ENCODE peak calls at places on chromosomes 16 and 17, in seven cellular contexts. One of them, this sample, is unnamed.

GRCh38 chr16:80231888-80232287 is 308.9 kb upstream of the DYNLRB2 start:
- DNase-seq in NCI-H345: no peak
- DNase-seq in activated T-cell treated with anti-CD3 and anti-CD28 coated beads, Interleukin-2, amount 50 U/mL, for 72 hours: peak
- DNase-seq in H1: no peak
- DNase-seq in NCI-H69: no peak
- DNase-seq in Peyer's patch: no peak
- DNase-seq in T-helper 9 cell: no peak
- DNase-seq in this sample: no peak

GRCh38 chr16:49283376-49284049 is 1.9 kb upstream of the CBLN1 start:
- DNase-seq in NCI-H345: no peak
- DNase-seq in activated T-cell treated with anti-CD3 and anti-CD28 coated beads, Interleukin-2, amount 50 U/mL, for 72 hours: no peak
- DNase-seq in H1: no peak
- DNase-seq in NCI-H69: peak
- DNase-seq in Peyer's patch: no peak
- DNase-seq in T-helper 9 cell: no peak
- DNase-seq in this sample: no peak

GRCh38 chr17:57637668-57638010 is 107.5 kb downstream of the CCDC182 start:
- DNase-seq in NCI-H345: no peak
- DNase-seq in activated T-cell treated with anti-CD3 and anti-CD28 coated beads, Interleukin-2, amount 50 U/mL, for 72 hours: no peak
- DNase-seq in H1: no peak
- DNase-seq in NCI-H69: no peak
- DNase-seq in Peyer's patch: no peak
- DNase-seq in T-helper 9 cell: no peak
- DNase-seq in this sample: no peak

GRCh38 chr17:39753514-39754160 is 15.9 kb downstream of the GRB7 start:
- DNase-seq in NCI-H345: peak
- DNase-seq in activated T-cell treated with anti-CD3 and anti-CD28 coated beads, Interleukin-2, amount 50 U/mL, for 72 hours: peak
- DNase-seq in H1: peak
- DNase-seq in NCI-H69: peak
- DNase-seq in Peyer's patch: no peak
- DNase-seq in T-helper 9 cell: peak
- DNase-seq in this sample: peak

GRCh38 chr17:50027639-50028206 is 28.2 kb upstream of the ITGA3 start:
- DNase-seq in NCI-H345: no peak
- DNase-seq in activated T-cell treated with anti-CD3 and anti-CD28 coated beads, Interleukin-2, amount 50 U/mL, for 72 hours: no peak
- DNase-seq in H1: no peak
- DNase-seq in NCI-H69: peak
- DNase-seq in Peyer's patch: no peak
- DNase-seq in T-helper 9 cell: no peak
- DNase-seq in this sample: no peak

GRCh38 chr16:8583199-8583598 is 7.1 kb downstream of the TMEM114 start:
- DNase-seq in NCI-H345: no peak
- DNase-seq in activated T-cell treated with anti-CD3 and anti-CD28 coated beads, Interleukin-2, amount 50 U/mL, for 72 hours: no peak
- DNase-seq in H1: no peak
- DNase-seq in NCI-H69: peak
- DNase-seq in Peyer's patch: no peak
- DNase-seq in T-helper 9 cell: no peak
- DNase-seq in this sample: no peak

GRCh38 chr17:69854381-69854780 is 220.6 kb upstream of the KCNJ16 start:
- DNase-seq in NCI-H345: no peak
- DNase-seq in activated T-cell treated with anti-CD3 and anti-CD28 coated beads, Interleukin-2, amount 50 U/mL, for 72 hours: no peak
- DNase-seq in H1: no peak
- DNase-seq in NCI-H69: no peak
- DNase-seq in Peyer's patch: no peak
- DNase-seq in T-helper 9 cell: no peak
- DNase-seq in this sample: no peak

GRCh38 chr17:35913611-35914010 is 17.0 kb downstream of the RDM1 start:
- DNase-seq in NCI-H345: no peak
- DNase-seq in activated T-cell treated with anti-CD3 and anti-CD28 coated beads, Interleukin-2, amount 50 U/mL, for 72 hours: no peak
- DNase-seq in H1: no peak
- DNase-seq in NCI-H69: no peak
- DNase-seq in Peyer's patch: no peak
- DNase-seq in T-helper 9 cell: no peak
- DNase-seq in this sample: no peak